ENCODE peak calls at places on chromosomes 7 and 10, in six cellular contexts. Y is H1, N is IMR-90, Z is mesenchymal stem cell, H is neuronal stem cell, D is mesendoderm. E is an unnamed sample.

GRCh38 chr7:69186974-69187373 is 411.3 kb upstream of the AUTS2 start:
- DNase-seq in Y (no peak), N (no peak), D (no peak), Z (no peak), H (no peak), E (no peak)

GRCh38 chr10:103227416-103227815 is 18.3 kb upstream of the RPEL1 start:
- DNase-seq in D (no peak), H (no peak), Y (no peak), N (peak; percentile 29), Z (no peak), E (no peak)

GRCh38 chr7:51428226-51428887 is 111.7 kb upstream of the COBL start:
- DNase-seq in Y (peak; percentile 56), D (peak; percentile 43), Z (no peak), H (no peak), N (no peak), E (no peak)

GRCh38 chr10:100148353-100149211 is 37.2 kb downstream of the ERLIN1 start:
- DNase-seq in N (peak; percentile 58), D (no peak), H (no peak), Z (peak; percentile 68), Y (no peak), E (no peak)

GRCh38 chr7:148700693-148701092 is 2.0 kb downstream of the CUL1 start:
- DNase-seq in D (peak; percentile 39), Z (peak; percentile 68), N (peak; percentile 50), Y (no peak), H (no peak), E (no peak)

GRCh38 chr10:3467052-3467906 is 294.7 kb upstream of the PITRM1 start:
- DNase-seq in N (peak; percentile 93), H (no peak), Y (no peak), D (peak; percentile 87), Z (peak; percentile 99), E (peak; percentile 79)

GRCh38 chr10:20406607-20407188 is 490.4 kb downstream of the NEBL start:
- DNase-seq in N (no peak), Z (no peak), H (no peak), D (no peak), Y (no peak), E (no peak)

GRCh38 chr7:35839860-35840854 is 39.3 kb downstream of the SEPTIN7 start:
- DNase-seq in Z (peak; percentile 60), H (no peak), Y (no peak), N (peak; percentile 78), D (no peak), E (no peak)

GRCh38 chr7:77580762-77581350 is 43.8 kb downstream of the PTPN12 start:
- DNase-seq in D (no peak), Y (no peak), H (no peak), Z (no peak), N (peak; percentile 66), E (no peak)

GRCh38 chr10:132684164-132684891 is 101.6 kb downstream of the NKX6-2 start:
- DNase-seq in N (peak; percentile 70), Z (peak; percentile 56), Y (no peak), H (no peak), D (no peak), E (peak; percentile 18)

GRCh38 chr10:7338469-7338868 is 72.4 kb downstream of the SFMBT2 start:
- DNase-seq in Y (no peak), H (no peak), D (no peak), N (no peak), Z (no peak), E (no peak)

GRCh38 chr10:7339503-7339902 is 71.3 kb downstream of the SFMBT2 start:
- DNase-seq in N (no peak), D (peak; percentile 10), Y (no peak), H (no peak), Z (no peak), E (no peak)

GRCh38 chr10:7343040-7343439 is 67.8 kb downstream of the SFMBT2 start:
- DNase-seq in D (no peak), Z (no peak), N (no peak), Y (no peak), H (no peak), E (no peak)

GRCh38 chr10:7337431-7338171 is 73.2 kb downstream of the SFMBT2 start:
- DNase-seq in Z (no peak), N (no peak), Y (no peak), H (no peak), D (no peak), E (no peak)

GRCh38 chr10:7340179-7340874 is 70.5 kb downstream of the SFMBT2 start:
- DNase-seq in N (peak; percentile 10), Z (no peak), Y (no peak), D (peak; percentile 72), H (no peak), E (no peak)
- H2BK15ac ChIP-seq in N (no peak overlapping the region), Z (no peak overlapping the region), Y (no peak overlapping the region), D (no peak overlapping the region), H (no peak overlapping the region), E (no peak overlapping the region)

GRCh38 chr7:3250725-3251124 is 50.3 kb upstream of the SDK1 start:
- DNase-seq in Z (no peak), H (no peak), Y (no peak), D (no peak), N (no peak), E (no peak)
- H2BK120ac ChIP-seq in Z (no peak overlapping the region), H (no peak overlapping the region), Y (no peak overlapping the region), D (no peak overlapping the region), N (no peak overlapping the region), E (no peak overlapping the region)

DNA sequence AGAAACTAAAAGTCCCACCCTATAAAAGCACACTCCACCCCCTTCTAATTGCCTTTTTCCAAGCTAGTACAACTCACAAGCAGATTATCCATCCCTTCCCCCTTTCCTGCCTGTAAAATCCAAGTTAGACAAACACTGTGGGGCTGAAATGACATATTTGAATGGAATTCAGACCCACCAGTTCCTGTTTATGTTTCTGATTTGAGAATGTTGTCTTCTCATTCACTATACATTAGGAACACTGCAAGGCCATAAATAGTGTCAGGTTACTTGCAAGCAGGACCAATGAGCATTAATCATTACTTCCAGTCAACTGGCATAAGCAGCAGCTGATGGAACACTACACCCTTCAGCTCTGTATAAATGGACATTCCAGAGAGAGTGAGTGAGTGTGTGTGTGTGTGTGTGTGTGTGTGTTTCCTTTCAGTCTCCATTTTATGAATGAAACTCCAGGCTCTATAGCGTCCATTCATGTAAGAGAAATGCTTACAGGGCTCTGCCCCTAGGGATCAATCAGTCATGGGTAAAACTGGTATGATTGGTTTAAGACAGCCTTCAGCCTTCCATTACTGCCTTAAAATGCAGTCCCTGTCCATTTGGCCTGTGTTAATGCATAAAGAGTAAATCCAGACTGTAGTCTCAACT is 69.3 kb downstream of the ETV1 start:
- DNase-seq in D (peak; percentile 40), N (peak; percentile 100), Z (peak; percentile 100), H (peak; percentile 91), Y (no peak), E (no peak)
- H2BK15ac ChIP-seq in D (no peak overlapping the region), N (peak overlapping the region; percentile 93), Z (no peak overlapping the region), H (no peak overlapping the region), Y (no peak overlapping the region), E (no peak overlapping the region)

DNA sequence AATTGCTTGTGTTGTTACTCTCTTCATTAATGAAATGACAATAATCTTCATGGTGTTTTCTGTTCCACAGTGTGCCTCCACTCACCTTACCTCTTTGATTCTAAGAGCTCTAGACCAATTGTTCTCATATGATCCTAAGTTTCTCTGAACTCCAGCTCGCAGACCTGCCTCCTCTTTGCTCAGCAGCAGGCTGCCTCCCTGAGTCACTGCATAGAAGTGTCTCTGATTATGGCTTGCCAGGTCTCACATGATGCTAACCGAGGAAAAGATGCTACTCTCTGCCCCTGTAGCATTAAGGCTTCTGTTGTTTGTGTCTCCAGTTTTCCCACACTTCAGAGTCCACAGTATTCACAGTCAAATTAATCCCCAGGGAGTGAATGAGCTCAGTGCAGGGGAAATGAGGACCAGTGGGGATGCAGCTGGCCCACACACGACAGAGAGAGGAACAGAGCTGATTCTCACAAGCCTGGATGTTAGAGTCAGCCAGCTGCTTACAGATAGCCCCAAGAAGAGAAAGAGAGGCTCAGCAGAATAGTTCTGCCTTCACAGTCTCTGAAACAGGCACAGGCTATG is 145.9 kb upstream of the EGR2 start:
- DNase-seq in Z (peak; percentile 59), Y (no peak), D (peak; percentile 2), H (no peak), N (no peak), E (no peak)
- H2BK120ac ChIP-seq in Z (no peak overlapping the region), Y (no peak overlapping the region), D (no peak overlapping the region), H (no peak overlapping the region), N (no peak overlapping the region), E (no peak overlapping the region)

DNA sequence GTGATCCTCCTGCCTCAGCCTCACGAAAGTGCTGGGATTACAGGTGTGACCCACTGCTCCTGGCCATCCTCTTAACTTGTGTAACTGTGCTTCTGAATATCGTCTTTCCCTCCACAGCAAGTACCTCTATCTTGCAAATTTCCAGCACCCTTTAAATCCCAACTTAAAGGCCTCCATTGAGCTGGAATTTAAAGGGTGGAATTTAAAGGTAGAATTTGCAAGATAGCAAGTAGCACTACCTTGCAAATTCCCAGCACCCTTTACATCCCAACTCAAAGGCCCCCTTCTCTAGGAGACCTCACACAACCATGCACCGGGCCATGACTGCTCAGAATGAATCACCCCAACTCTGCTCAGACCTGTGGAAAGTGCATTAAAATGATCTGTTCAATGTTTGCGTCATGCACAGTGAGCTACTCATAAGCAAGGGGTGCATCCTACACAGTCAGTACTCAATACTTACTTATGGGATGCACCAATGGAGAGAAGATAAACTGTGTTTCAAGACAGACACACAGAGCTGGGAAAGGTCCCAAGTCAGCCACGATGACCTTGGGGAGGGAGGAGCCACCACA is 17.8 kb upstream of the SDK1 start:
- DNase-seq in D (no peak), H (no peak), N (no peak), Y (no peak), Z (no peak), E (no peak)
- H2BK15ac ChIP-seq in D (no peak overlapping the region), H (no peak overlapping the region), N (no peak overlapping the region), Y (no peak overlapping the region), Z (no peak overlapping the region), E (no peak overlapping the region)

GRCh38 chr10:60660625-60661024 is 117.7 kb upstream of the CDK1 start:
- DNase-seq in Y (no peak), Z (no peak), N (no peak), D (no peak), H (no peak), E (no peak)
- H2BK120ac ChIP-seq in Y (no peak overlapping the region), Z (no peak overlapping the region), N (no peak overlapping the region), D (no peak overlapping the region), H (no peak overlapping the region), E (no peak overlapping the region)

GRCh38 chr7:157479326-157479725 is 142.5 kb downstream of the DNAJB6 start:
- DNase-seq in D (no peak), N (no peak), H (no peak), Y (peak; percentile 32), Z (no peak), E (peak; percentile 15)
- H2BK15ac ChIP-seq in D (no peak overlapping the region), N (no peak overlapping the region), H (no peak overlapping the region), Y (no peak overlapping the region), Z (no peak overlapping the region), E (no peak overlapping the region)

DNA sequence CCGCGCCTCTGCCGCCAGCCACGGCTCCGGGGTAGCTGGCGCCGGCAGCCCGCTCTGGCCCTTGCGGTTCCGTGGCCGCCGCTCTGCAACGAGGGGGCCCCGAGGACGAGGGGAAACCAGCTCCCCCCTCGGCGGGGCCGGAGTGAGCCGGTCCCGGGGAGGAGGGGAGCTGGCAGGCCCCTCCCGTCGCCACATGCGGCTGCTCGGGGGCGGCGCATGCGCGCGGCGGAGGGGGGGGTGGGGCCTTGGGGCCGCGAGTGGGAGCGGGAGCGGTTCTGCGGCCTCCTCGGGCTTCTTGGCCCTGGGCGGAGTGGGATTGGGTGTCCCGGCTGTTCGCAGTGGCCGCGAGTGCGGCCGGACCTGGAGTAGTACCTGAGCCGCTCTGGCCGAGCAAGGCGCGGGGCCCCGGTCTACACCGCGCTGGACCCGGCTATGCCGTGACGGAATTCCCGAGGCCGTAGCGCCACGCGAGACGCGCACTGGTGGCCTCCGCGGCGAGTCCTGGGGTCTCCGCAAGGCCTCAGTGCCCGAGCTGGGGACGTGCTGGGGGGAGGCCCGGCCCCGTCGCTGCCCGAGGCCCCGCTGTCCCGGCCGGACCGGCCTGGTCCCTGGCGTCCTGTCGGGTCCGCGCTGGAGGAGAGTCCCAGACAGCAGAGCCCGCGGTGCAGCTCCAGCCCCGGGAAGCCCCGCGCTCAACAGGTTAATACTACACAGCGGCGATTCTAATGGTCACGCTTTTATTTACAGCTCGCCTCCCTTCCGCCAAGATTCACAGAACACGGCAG is 483 bp upstream of the PAXIP1 start:
- DNase-seq in N (peak; percentile 71), Y (peak; percentile 86), Z (peak; percentile 82), D (peak; percentile 81), H (peak; percentile 86), E (peak; percentile 77)
- H2BK120ac ChIP-seq in N (peak overlapping the region; percentile 96), Y (no peak overlapping the region), Z (peak overlapping the region; percentile 100), D (no peak overlapping the region), H (peak overlapping the region; percentile 98), E (no peak overlapping the region)

E was measured in H9.